ENCODE peak calls at places on chromosomes 4 and X, in four cellular contexts. J, O, U and T are unnamed samples.

GRCh38 chrX:118208476-118208875 is 91.9 kb upstream of the KLHL13 start:
- DNase-seq in J (no peak), O (no peak), U (no peak), T (no peak)

GRCh38 chr4:118557298-118557851 is 127.8 kb upstream of the METTL14 start:
- DNase-seq in J (no peak), O (peak), U (no peak), T (no peak)

GRCh38 chr4:111464251-111465045 is 680.8 kb upstream of the FAM241A start:
- DNase-seq in J (no peak), O (no peak), U (no peak), T (no peak)

GRCh38 chr4:88880501-88881226 is 176.3 kb downstream of the FAM13A start:
- DNase-seq in J (no peak), O (no peak), U (no peak), T (no peak)

GRCh38 chr4:139642364-139642763 is 23.3 kb upstream of the MGST2 start:
- DNase-seq in J (peak), O (peak), U (no peak), T (no peak)

GRCh38 chrX:30593435-30594200 is 16.1 kb upstream of the TASL start:
- DNase-seq in J (no peak), O (no peak), U (no peak), T (no peak)

GRCh38 chr4:131488772-131489171 is 1660.3 kb upstream of the PCDH10 start:
- DNase-seq in J (no peak), O (no peak), U (no peak), T (no peak)

GRCh38 chr4:17502764-17503163 is 9.1 kb downstream of the QDPR start:
- DNase-seq in J (no peak), O (peak), U (no peak), T (no peak)

GRCh38 chr4:67714248-67714583 is 13.3 kb upstream of the UBA6 start:
- DNase-seq in J (peak), O (no peak), U (no peak), T (no peak)

GRCh38 chr4:184288451-184289178 is 70.9 kb upstream of the ENPP6 start:
- DNase-seq in J (no peak), O (no peak), U (no peak), T (peak)

GRCh38 chrX:138150709-138151108 is 560.8 kb downstream of the FGF13 start:
- DNase-seq in J (no peak), O (no peak), U (no peak), T (no peak)

GRCh38 chr4:169089004-169089403 is 78.9 kb upstream of the CBR4 start:
- DNase-seq in J (no peak), O (no peak), U (no peak), T (no peak)

GRCh38 chr4:1410491-1411325 is 4.5 kb upstream of the NKX1-1 start:
- DNase-seq in J (no peak), O (peak), U (peak), T (no peak)

GRCh38 chrX:69262036-69262905 is 97.0 kb upstream of the PJA1 start:
- DNase-seq in J (no peak), O (peak), U (no peak), T (no peak)
- TF ChIP-seq ELK1 in J (no peak), O (no peak), U (no peak), T (no peak)

GRCh38 chrX:132676561-132677186 is 187.8 kb upstream of the MBNL3 start:
- DNase-seq in J (no peak), O (no peak), U (no peak), T (no peak)
- TF ChIP-seq ELK1 in J (no peak), O (no peak), U (no peak), T (no peak)

GRCh38 chrX:91435465-91435864 is 826 bp downstream of the PABPC5 start:
- DNase-seq in J (no peak), O (no peak), U (no peak), T (no peak)

GRCh38 chrX:91434351-91435168 is at the start of gene PABPC5:
- DNase-seq in J (peak), O (peak), U (no peak), T (no peak)
- TF ChIP-seq ELK1 in J (no peak), O (no peak), U (no peak), T (no peak)

GRCh38 chrX:23610491-23610890 is 56.8 kb upstream of the PRDX4 start:
- DNase-seq in J (no peak), O (peak), U (no peak), T (no peak)

GRCh38 chrX:23612846-23613245 is 54.4 kb upstream of the PRDX4 start:
- DNase-seq in J (no peak), O (no peak), U (no peak), T (no peak)

GRCh38 chrX:23621621-23622265 is 45.5 kb upstream of the PRDX4 start:
- DNase-seq in J (no peak), O (no peak), U (no peak), T (no peak)

GRCh38 chrX:23616361-23616760 is 50.9 kb upstream of the PRDX4 start:
- DNase-seq in J (peak), O (peak), U (peak), T (no peak)
- TF ChIP-seq ELK1 in J (no peak), O (no peak), U (no peak), T (no peak)

GRCh38 chr4:5822617-5823016 is 70.3 kb downstream of the CRMP1 start:
- DNase-seq in J (no peak), O (no peak), U (no peak), T (no peak)

GRCh38 chr4:5821665-5822358 is 71.1 kb downstream of the CRMP1 start:
- DNase-seq in J (peak), O (no peak), U (peak), T (no peak)

GRCh38 chr4:5824227-5824626 is 68.7 kb downstream of the CRMP1 start:
- DNase-seq in J (no peak), O (no peak), U (no peak), T (no peak)

GRCh38 chr4:5824635-5825034 is 68.3 kb downstream of the CRMP1 start:
- DNase-seq in J (peak), O (peak), U (peak), T (no peak)

DNA sequence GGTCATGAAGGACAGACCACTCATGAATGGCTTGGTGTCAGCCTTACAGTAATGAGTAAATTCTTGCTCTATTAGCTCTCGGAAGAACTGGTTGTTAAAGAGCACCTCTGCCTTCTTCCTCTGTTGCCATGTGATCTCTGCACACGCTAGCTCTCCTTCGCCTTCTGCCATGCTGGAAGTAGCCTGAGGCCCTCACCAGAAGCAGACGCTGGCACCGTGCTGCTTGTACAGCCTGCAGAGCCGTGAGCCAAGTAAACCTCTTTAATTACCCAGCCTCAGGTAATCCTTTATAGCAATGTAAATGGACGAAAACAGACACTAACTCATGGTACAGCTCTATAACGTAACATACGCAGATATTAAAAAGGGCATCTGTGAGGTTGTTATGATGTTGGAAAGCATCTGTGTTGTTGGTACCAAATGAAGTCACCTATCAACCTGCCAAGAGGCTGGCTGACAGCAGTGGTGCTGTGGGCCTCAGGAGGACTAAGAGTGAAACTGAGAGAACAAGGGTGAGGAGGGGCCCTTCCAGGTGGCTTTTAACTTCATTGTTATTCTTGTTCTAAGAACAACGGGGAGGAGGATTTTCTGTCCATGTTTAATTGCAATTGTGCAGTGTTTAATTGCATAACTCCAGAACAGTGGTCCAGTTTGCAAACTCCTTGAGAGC is 69.2 kb downstream of the CRMP1 start:
- DNase-seq in J (no peak), O (no peak), U (no peak), T (no peak)
- TF ChIP-seq ELK1 in J (no peak), O (no peak), U (no peak), T (no peak)